ENCODE peak calls at places on chromosomes 4 and X, in seven cellular contexts. U, V, I, B, T, H and C are unnamed samples.

GRCh38 chr4:77800077-77800476 is 19.1 kb downstream of the CNOT6L start:
- DNase-seq in U (no peak), V (no peak), I (no peak), B (no peak), T (no peak), H (no peak), C (no peak)

GRCh38 chr4:785332-786073 is 40.4 kb downstream of the CPLX1 start:
- DNase-seq in U (no peak), V (no peak), I (no peak), B (no peak), T (no peak), H (peak), C (no peak)

GRCh38 chr4:824461-825062 is 1.4 kb downstream of the CPLX1 start:
- DNase-seq in U (no peak), V (no peak), I (no peak), B (no peak), T (no peak), H (no peak), C (no peak)

GRCh38 chr4:47837582-47838294 is at the start of gene CORIN:
- DNase-seq in U (no peak), V (no peak), I (peak), B (no peak), T (no peak), H (no peak), C (no peak)

GRCh38 chr4:67770422-67770821 is 16.2 kb upstream of the GNRHR start:
- DNase-seq in U (no peak), V (no peak), I (no peak), B (peak), T (no peak), H (no peak), C (peak)

GRCh38 chrX:153769865-153770605 is 6.0 kb downstream of the PLXNB3 start:
- DNase-seq in U (no peak), V (no peak), I (peak), B (no peak), T (no peak), H (peak), C (no peak)

GRCh38 chrX:108736509-108737479 is at the start of gene IRS4:
- DNase-seq in U (no peak), V (peak), I (no peak), B (peak), T (peak), H (peak), C (no peak)

GRCh38 chr4:83230928-83231327 is 53.7 kb downstream of the COQ2 start:
- DNase-seq in U (no peak), V (no peak), I (no peak), B (no peak), T (no peak), H (no peak), C (no peak)

GRCh38 chrX:2708016-2708415 is 16.9 kb downstream of the CD99 start:
- DNase-seq in U (no peak), V (peak), I (no peak), B (peak), T (peak), H (no peak), C (peak)

GRCh38 chrX:56788717-56789122 is 59.7 kb downstream of the NBDY start:
- DNase-seq in U (no peak), V (peak), I (no peak), B (no peak), T (no peak), H (no peak), C (no peak)

GRCh38 chrX:28794751-28795150 is 207.5 kb downstream of the IL1RAPL1 start:
- DNase-seq in U (no peak), V (no peak), I (no peak), B (no peak), T (no peak), H (no peak), C (no peak)

GRCh38 chr4:69749771-69750170 is 10.6 kb downstream of the SULT1B1 start:
- DNase-seq in U (no peak), V (peak), I (no peak), B (peak), T (peak), H (no peak), C (peak)

GRCh38 chr4:83947811-83948210 is 411.9 kb downstream of the GPAT3 start:
- DNase-seq in U (no peak), V (no peak), I (no peak), B (no peak), T (no peak), H (no peak), C (no peak)

GRCh38 chr4:83677656-83678055 is 141.7 kb downstream of the GPAT3 start:
- DNase-seq in U (peak), V (peak), I (no peak), B (no peak), T (no peak), H (no peak), C (no peak)

GRCh38 chr4:108370291-108370690 is 201.6 kb upstream of the LEF1 start:
- DNase-seq in U (no peak), V (no peak), I (no peak), B (no peak), T (no peak), H (no peak), C (no peak)

GRCh38 chrX:10083809-10084208 is 73.0 kb upstream of the CLCN4 start:
- DNase-seq in U (no peak), V (no peak), I (no peak), B (no peak), T (no peak), H (no peak), C (no peak)

GRCh38 chrX:43750248-43750676 is 94.2 kb downstream of the MAOA start:
- DNase-seq in U (peak), V (peak), I (no peak), B (peak), T (peak), H (peak), C (peak)

GRCh38 chr4:32219306-32220075 is 1499.3 kb downstream of the PCDH7 start:
- DNase-seq in U (no peak), V (no peak), I (no peak), B (no peak), T (no peak), H (no peak), C (no peak)

GRCh38 chr4:65538571-65538970 is 131.7 kb downstream of the EPHA5 start:
- DNase-seq in U (no peak), V (peak), I (no peak), B (no peak), T (peak), H (no peak), C (peak)

GRCh38 chr4:144202091-144202490 is 61.6 kb upstream of the GYPA start:
- DNase-seq in U (no peak), V (no peak), I (no peak), B (no peak), T (no peak), H (no peak), C (no peak)

GRCh38 chrX:17242470-17242869 is 132.5 kb upstream of the NHS start:
- DNase-seq in U (peak), V (peak), I (no peak), B (peak), T (peak), H (peak), C (peak)

DNA sequence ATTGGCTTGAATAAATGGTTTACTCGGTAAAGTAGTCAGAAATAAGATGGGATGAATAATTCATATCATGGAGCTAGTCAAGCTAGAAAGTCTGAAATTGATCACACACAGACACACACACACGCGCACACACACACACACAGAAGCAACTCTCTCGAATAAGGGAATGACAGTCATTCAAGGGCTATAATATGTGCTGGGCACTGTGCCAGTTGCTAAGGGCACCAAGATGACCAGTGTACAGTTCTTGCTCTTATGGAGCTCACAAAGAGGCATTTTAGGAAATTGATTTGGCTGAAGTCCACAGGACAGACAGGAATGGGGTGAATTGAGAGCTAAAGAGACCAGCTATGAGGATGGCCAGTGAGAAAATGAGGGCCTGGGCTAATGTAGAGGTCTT is 34.2 kb upstream of the SH3D19 start:
- DNase-seq in U (no peak), V (no peak), I (no peak), B (no peak), T (peak), H (no peak), C (peak)
- TF ChIP-seq CTCF in U (no peak), V (no peak), I (no peak), B (no peak), T (no peak), H (no peak), C (no peak)

DNA sequence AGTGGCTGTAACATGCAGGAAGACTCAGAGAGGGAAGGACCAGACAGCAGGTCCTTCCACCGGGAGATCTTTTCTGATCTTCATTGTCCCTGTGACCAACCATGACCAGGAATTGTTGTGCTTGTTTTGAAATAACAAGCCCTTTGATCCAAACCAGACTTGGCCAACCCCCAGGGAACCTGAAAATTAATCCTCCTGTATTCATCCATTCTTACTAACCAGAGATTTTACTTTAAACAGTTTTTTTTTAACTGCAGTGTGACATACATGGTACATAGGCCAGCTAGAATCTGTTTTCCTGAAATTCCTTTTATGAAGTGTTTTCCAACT is 4.0 kb downstream of the WFS1 start:
- DNase-seq in U (no peak), V (no peak), I (no peak), B (no peak), T (no peak), H (no peak), C (no peak)
- TF ChIP-seq CTCF in U (no peak), V (no peak), I (no peak), B (no peak), T (no peak), H (no peak), C (no peak)

DNA sequence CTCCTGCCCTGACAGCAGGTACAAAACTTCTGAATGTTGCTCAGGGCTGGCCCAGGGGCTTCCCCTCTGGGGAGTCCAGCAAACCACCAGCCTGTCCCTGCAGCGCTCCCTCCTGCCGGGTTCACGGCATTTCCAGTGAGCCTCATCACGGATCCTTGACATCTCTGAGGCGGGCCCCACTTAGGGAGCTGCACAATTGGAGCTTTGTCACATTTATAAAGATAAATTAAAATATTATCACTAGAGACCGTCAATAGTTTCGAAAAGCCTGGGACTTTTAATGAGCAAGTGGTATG is 5.1 kb upstream of the SORCS2 start:
- DNase-seq in U (no peak), V (no peak), I (no peak), B (no peak), T (no peak), H (no peak), C (no peak)
- TF ChIP-seq CTCF in U (no peak), V (no peak), I (no peak), B (no peak), T (no peak), H (no peak), C (no peak)

DNA sequence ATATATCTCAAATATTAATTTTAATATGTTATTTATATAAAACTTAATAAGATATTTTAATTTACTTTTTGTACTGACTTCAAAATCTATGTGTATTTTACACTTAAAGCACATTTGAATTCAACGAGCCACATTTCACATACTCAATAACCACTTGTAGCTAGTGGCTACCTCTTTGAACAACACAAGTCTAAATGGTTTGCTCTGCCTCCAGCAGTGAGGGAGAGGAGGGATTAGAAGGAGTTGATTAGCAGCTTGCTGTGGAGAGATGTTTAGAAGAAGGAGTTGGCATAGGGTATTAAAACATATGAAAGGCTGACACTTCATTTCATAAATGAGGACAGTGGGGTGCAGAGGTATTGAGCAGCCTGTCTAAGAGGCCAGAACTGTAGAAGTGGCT is 124.0 kb downstream of the ARHGAP24 start:
- DNase-seq in U (no peak), V (no peak), I (no peak), B (no peak), T (no peak), H (no peak), C (no peak)
- TF ChIP-seq CTCF in U (no peak), V (no peak), I (no peak), B (no peak), T (no peak), H (no peak), C (no peak)

GRCh38 chr4:105210901-105211300 is 64.2 kb downstream of the TET2 start:
- DNase-seq in U (no peak), V (no peak), I (no peak), B (peak), T (no peak), H (no peak), C (no peak)

GRCh38 chr4:105208556-105208955 is 61.9 kb downstream of the TET2 start:
- DNase-seq in U (no peak), V (no peak), I (no peak), B (no peak), T (no peak), H (no peak), C (no peak)

GRCh38 chr4:105207386-105207785 is 60.7 kb downstream of the TET2 start:
- DNase-seq in U (no peak), V (no peak), I (no peak), B (no peak), T (no peak), H (no peak), C (no peak)

DNA sequence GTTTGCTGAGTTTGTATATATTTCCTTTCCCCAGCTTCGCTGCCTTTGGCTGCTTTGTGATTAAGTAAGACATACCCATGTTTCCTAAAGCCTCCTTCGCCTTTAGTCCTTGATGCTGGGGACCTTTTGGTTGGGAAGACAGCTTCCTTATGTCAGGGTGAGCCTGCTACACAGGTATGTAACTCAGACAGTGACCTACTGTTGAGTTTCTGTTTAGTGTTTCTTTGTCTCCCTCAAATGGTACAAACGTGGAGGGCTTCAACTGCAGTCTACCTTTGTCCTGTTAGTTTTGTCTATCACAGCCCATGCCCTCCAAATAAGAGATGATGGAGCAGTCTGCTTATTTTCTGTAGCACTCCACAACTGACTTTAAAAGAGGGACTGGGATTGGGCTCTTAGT is 59.5 kb downstream of the TET2 start:
- DNase-seq in U (no peak), V (no peak), I (no peak), B (no peak), T (no peak), H (no peak), C (no peak)
- TF ChIP-seq CTCF in U (no peak), V (no peak), I (no peak), B (no peak), T (no peak), H (no peak), C (no peak)

GRCh38 chrX:149493567-149494562 is 11.2 kb downstream of the IDS start:
- DNase-seq in U (no peak), V (peak), I (peak), B (no peak), T (peak), H (no peak), C (no peak)
- TF ChIP-seq CTCF in U (no peak), V (peak), I (no peak), B (no peak), T (no peak), H (no peak), C (no peak)